ENCODE peak calls at places on chromosomes 13 and 19, in ten cellular contexts. G is keratinocyte; N is progenitor cell of endocrine pancreas; D is stimulated activated CD8-positive, alpha-beta memory T cell treated with anti-CD3 and anti-CD28 coated beads, Interleukin-4, amount 100 ng/mL, for 24 hours; L is T-helper 17 cell; C is RWPE1; I is choroid plexus epithelial cell; U is A549; B is sigmoid colon; Y is T-helper 22 cell. M is an unnamed sample.
A peak's percentile ranks its signal among the peaks of the same experiment; 100 is the strongest.

GRCh38 chr13:110726726-110727125 is 13.2 kb downstream of the ING1 start:
- DNase-seq in U (no peak), Y (peak; percentile 10), C (no peak), G (no peak), N (no peak), L (peak; percentile 16), I (no peak), D (peak; percentile 56), B (no peak), M (no peak)

GRCh38 chr19:49793561-49793840 is 19.6 kb downstream of the FUZ start:
- DNase-seq in G (no peak), L (no peak), D (no peak), C (no peak), B (no peak), I (no peak), Y (no peak), N (no peak), U (no peak), M (no peak)

GRCh38 chr13:33045829-33046592 is 29.8 kb downstream of the KL start:
- DNase-seq in L (no peak), D (no peak), C (no peak), N (no peak), G (no peak), Y (no peak), I (no peak), B (no peak), U (no peak), M (no peak)

GRCh38 chr13:33761744-33762143 is 56.2 kb upstream of the RFC3 start:
- DNase-seq in I (peak; percentile 61), U (peak; percentile 12), G (no peak), L (no peak), B (no peak), N (no peak), Y (no peak), C (peak; percentile 8), D (no peak), M (no peak)

GRCh38 chr13:94696171-94696570 is 16.2 kb downstream of the SOX21 start:
- DNase-seq in C (no peak), G (no peak), L (no peak), N (no peak), I (no peak), Y (no peak), U (no peak), D (no peak), B (no peak), M (no peak)

GRCh38 chr19:31232220-31232619 is 117.0 kb downstream of the TSHZ3 start:
- DNase-seq in I (peak; percentile 23), L (no peak), B (no peak), D (no peak), U (no peak), Y (no peak), G (no peak), N (no peak), C (no peak), M (no peak)

GRCh38 chr19:5068251-5069090 is 99.6 kb downstream of the KDM4B start:
- DNase-seq in B (no peak), D (no peak), U (no peak), I (no peak), L (no peak), C (no peak), Y (no peak), G (no peak), N (no peak), M (no peak)

GRCh38 chr13:24664726-24665409 is 15.3 kb upstream of the ATP12A start:
- DNase-seq in D (no peak), I (peak; percentile 19), N (no peak), C (peak; percentile 68), Y (no peak), G (peak; percentile 95), B (no peak), U (no peak), L (no peak), M (no peak)

GRCh38 chr19:19259741-19260140 is 13.4 kb downstream of the TM6SF2 start:
- DNase-seq in B (no peak), D (no peak), Y (no peak), I (peak; percentile 50), C (peak; percentile 76), U (peak; percentile 53), G (no peak), L (no peak), N (no peak), M (no peak)

GRCh38 chr13:26919311-26919710 is 158.7 kb upstream of the GPR12 start:
- DNase-seq in U (no peak), I (no peak), G (no peak), D (no peak), N (no peak), C (no peak), L (no peak), B (no peak), Y (no peak), M (no peak)

GRCh38 chr13:95403349-95404140 is 102.3 kb upstream of the ABCC4 start:
- DNase-seq in G (no peak), D (no peak), B (no peak), Y (no peak), I (peak; percentile 12), C (no peak), N (no peak), L (no peak), U (no peak), M (no peak)

GRCh38 chr19:3507371-3508120 is 1.4 kb downstream of the FZR1 start:
- DNase-seq in G (no peak), L (peak; percentile 46), B (no peak), N (no peak), U (no peak), Y (peak; percentile 20), C (no peak), D (no peak), I (no peak), M (no peak)

GRCh38 chr19:13120817-13121216 is 2.8 kb downstream of the NACC1 start:
- DNase-seq in G (no peak), D (no peak), Y (no peak), B (no peak), L (no peak), N (no peak), U (no peak), I (peak; percentile 92), C (no peak), M (no peak)

GRCh38 chr19:18698321-18699167 is 15.1 kb downstream of the CRTC1 start:
- DNase-seq in L (no peak), Y (no peak), G (no peak), N (no peak), U (no peak), I (peak; percentile 19), C (no peak), D (no peak), B (no peak), M (no peak)

GRCh38 chr19:642755-643727 is 3.4 kb downstream of the FGF22 start:
- DNase-seq in D (no peak), N (no peak), G (no peak), U (no peak), B (no peak), C (no peak), Y (no peak), L (no peak), I (no peak), M (no peak)

GRCh38 chr13:111255228-111255790 is 65.1 kb upstream of the TEX29 start:
- DNase-seq in N (no peak), G (no peak), Y (no peak), L (no peak), D (no peak), B (no peak), I (no peak), U (no peak), C (no peak), M (no peak)

GRCh38 chr19:35717665-35718344 is at the start of gene KMT2B:
- DNase-seq in D (no peak), N (peak; percentile 93), B (peak; percentile 77), U (peak; percentile 100), I (no peak), G (no peak), C (peak; percentile 99), L (no peak), Y (no peak), M (peak; percentile 94)

GRCh38 chr19:246551-246950 is 44.7 kb downstream of the PLPP2 start:
- DNase-seq in N (no peak), U (no peak), L (no peak), D (no peak), G (no peak), Y (no peak), I (no peak), C (no peak), B (no peak), M (no peak)

GRCh38 chr13:40505196-40505595 is 161.2 kb downstream of the FOXO1 start:
- DNase-seq in G (no peak), B (no peak), D (no peak), N (no peak), I (no peak), Y (no peak), U (no peak), C (no peak), L (no peak), M (no peak)

GRCh38 chr13:44147222-44147621 is 226.4 kb upstream of the SERP2 start:
- DNase-seq in N (no peak), I (no peak), D (no peak), C (no peak), Y (no peak), L (no peak), B (no peak), G (no peak), U (no peak), M (no peak)

GRCh38 chr19:56900573-56901097 is 60.1 kb upstream of the PEG3 start:
- DNase-seq in L (no peak), G (no peak), D (no peak), B (no peak), I (no peak), C (no peak), U (no peak), N (no peak), Y (no peak), M (no peak)

GRCh38 chr19:1401138-1401888 is at the start of gene GAMT:
- DNase-seq in D (peak; percentile 44), Y (peak; percentile 19), L (peak; percentile 53), I (no peak), B (no peak), C (no peak), G (no peak), U (no peak), N (peak; percentile 44), M (no peak)

GRCh38 chr19:3176715-3177501 is 1.7 kb upstream of the S1PR4 start:
- DNase-seq in B (no peak), I (peak; percentile 23), Y (peak; percentile 64), C (peak; percentile 91), G (no peak), U (peak; percentile 80), L (peak; percentile 58), D (peak; percentile 53), N (no peak), M (peak; percentile 48)

GRCh38 chr19:15737722-15738121 is at the start of gene OR10H3:
- DNase-seq in B (no peak), G (no peak), D (no peak), N (no peak), Y (no peak), C (no peak), I (no peak), U (no peak), L (no peak), M (no peak)

GRCh38 chr13:75889427-75889826 is 253.3 kb downstream of the LMO7 start:
- DNase-seq in I (no peak), L (no peak), C (no peak), B (no peak), N (no peak), U (no peak), G (no peak), D (no peak), Y (no peak), M (no peak)

GRCh38 chr13:106517151-106517847 is 18.2 kb downstream of the EFNB2 start:
- DNase-seq in D (no peak), N (no peak), B (no peak), C (no peak), Y (no peak), L (no peak), I (no peak), G (no peak), U (no peak), M (no peak)

GRCh38 chr19:305240-306150 is 14.3 kb upstream of the PLPP2 start:
- DNase-seq in U (no peak), G (no peak), N (no peak), Y (no peak), L (no peak), D (no peak), B (no peak), C (no peak), I (no peak), M (no peak)

M was measured in NCI-H460.